ENCODE peak calls at places on chromosomes 12 and 14, in six cellular contexts. M, D, G, A, U and Q are unnamed samples.

GRCh38 chr12:124940393-124941169 is 26.1 kb upstream of the UBC start:
- DNase-seq in M (peak; percentile 53), D (peak; percentile 93), G (peak; percentile 96), A (peak; percentile 98), U (peak; percentile 96), Q (peak; percentile 83)

GRCh38 chr12:77220586-77220985 is 155.2 kb upstream of the E2F7 start:
- DNase-seq in M (no peak), D (no peak), G (no peak), A (no peak), U (no peak), Q (no peak)

GRCh38 chr12:53063708-53064612 is 14.1 kb downstream of the TNS2 start:
- DNase-seq in M (no peak), D (peak; percentile 97), G (no peak), A (peak; percentile 33), U (no peak), Q (no peak)

GRCh38 chr12:80041071-80041470 is 58.3 kb upstream of the OTOGL start:
- DNase-seq in M (no peak), D (no peak), G (no peak), A (no peak), U (no peak), Q (no peak)

GRCh38 chr14:23478109-23478698 is 8.7 kb downstream of the NGDN start:
- DNase-seq in M (peak; percentile 50), D (peak; percentile 73), G (peak; percentile 71), A (peak; percentile 62), U (peak; percentile 46), Q (peak; percentile 60)

GRCh38 chr12:6089041-6089823 is 35.2 kb downstream of the VWF start:
- DNase-seq in M (no peak), D (peak; percentile 77), G (peak; percentile 22), A (no peak), U (peak; percentile 19), Q (no peak)

GRCh38 chr14:29242755-29243340 is 476.3 kb downstream of the FOXG1 start:
- DNase-seq in M (peak; percentile 55), D (peak; percentile 69), G (no peak), A (no peak), U (no peak), Q (no peak)

GRCh38 chr12:54701940-54702592 is 53.9 kb upstream of the DCD start:
- DNase-seq in M (peak; percentile 24), D (peak; percentile 68), G (peak; percentile 55), A (no peak), U (no peak), Q (no peak)

GRCh38 chr12:132622437-132623071 is 4.0 kb downstream of the P2RX2 start:
- DNase-seq in M (no peak), D (peak; percentile 77), G (no peak), A (no peak), U (no peak), Q (no peak)

GRCh38 chr12:68636268-68636667 is 25.6 kb downstream of the RAP1B start:
- DNase-seq in M (no peak), D (peak; percentile 80), G (peak; percentile 53), A (no peak), U (no peak), Q (no peak)

GRCh38 chr12:101823891-101824290 is 6.9 kb downstream of the GNPTAB start:
- DNase-seq in M (no peak), D (no peak), G (peak; percentile 63), A (peak; percentile 49), U (peak; percentile 78), Q (no peak)

GRCh38 chr12:104177663-104178501 is 37.7 kb upstream of the TXNRD1 start:
- DNase-seq in M (peak; percentile 94), D (peak; percentile 98), G (peak; percentile 95), A (peak; percentile 49), U (peak; percentile 64), Q (no peak)

GRCh38 chr12:76260390-76260748 is 87.8 kb downstream of the BBS10 start:
- DNase-seq in M (no peak), D (peak; percentile 89), G (no peak), A (no peak), U (no peak), Q (no peak)

GRCh38 chr12:124757329-124757728 is 106.3 kb downstream of the SCARB1 start:
- DNase-seq in M (no peak), D (no peak), G (no peak), A (no peak), U (no peak), Q (no peak)

GRCh38 chr12:51827925-51828818 is 20.3 kb downstream of the FIGNL2 start:
- DNase-seq in M (no peak), D (peak; percentile 76), G (peak; percentile 47), A (peak; percentile 87), U (peak; percentile 81), Q (no peak)

GRCh38 chr14:22906073-22906472 is 12.9 kb downstream of the RBM23 start:
- DNase-seq in M (no peak), D (no peak), G (no peak), A (no peak), U (no peak), Q (no peak)

GRCh38 chr14:92005019-92005418 is 34.8 kb downstream of the TRIP11 start:
- DNase-seq in M (no peak), D (no peak), G (no peak), A (no peak), U (no peak), Q (no peak)

GRCh38 chr14:51484491-51484890 is 167.2 kb upstream of the FRMD6 start:
- DNase-seq in M (no peak), D (no peak), G (no peak), A (no peak), U (no peak), Q (no peak)

GRCh38 chr12:10559241-10559640 is 53.6 kb downstream of the EIF2S3B start:
- DNase-seq in M (no peak), D (no peak), G (no peak), A (no peak), U (no peak), Q (no peak)

GRCh38 chr14:26596722-26597030 is 1.2 kb downstream of the NOVA1 start:
- DNase-seq in M (no peak), D (peak; percentile 23), G (peak; percentile 12), A (peak; percentile 18), U (no peak), Q (no peak)

GRCh38 chr12:124679533-124680371 is 112.3 kb upstream of the NCOR2 start:
- DNase-seq in M (no peak), D (no peak), G (no peak), A (peak; percentile 57), U (no peak), Q (no peak)

GRCh38 chr12:113211160-113211559 is 10.1 kb upstream of the TPCN1 start:
- DNase-seq in M (no peak), D (no peak), G (no peak), A (no peak), U (no peak), Q (no peak)

GRCh38 chr12:91574391-91574790 is 391.8 kb upstream of the DCN start:
- DNase-seq in M (no peak), D (no peak), G (no peak), A (no peak), U (no peak), Q (no peak)

GRCh38 chr12:53078425-53079225 is 565 bp downstream of the SPRYD3 start:
- DNase-seq in M (no peak), D (peak; percentile 51), G (no peak), A (peak; percentile 60), U (peak; percentile 58), Q (no peak)

GRCh38 chr12:19992311-19992710 is 376.0 kb upstream of the PDE3A start:
- DNase-seq in M (no peak), D (no peak), G (peak; percentile 61), A (peak; percentile 54), U (no peak), Q (no peak)

GRCh38 chr14:102590667-102591099 is 1.8 kb upstream of the RCOR1 start:
- DNase-seq in M (no peak), D (peak; percentile 50), G (peak; percentile 84), A (peak; percentile 36), U (no peak), Q (peak; percentile 46)

GRCh38 chr12:84508325-84508861 is 404.2 kb downstream of the SLC6A15 start:
- DNase-seq in M (peak; percentile 32), D (peak; percentile 67), G (peak; percentile 60), A (peak; percentile 21), U (no peak), Q (no peak)

GRCh38 chr14:106129274-106129673 is 602.9 kb downstream of the TMEM121 start:
- DNase-seq in M (no peak), D (no peak), G (no peak), A (no peak), U (no peak), Q (no peak)

GRCh38 chr12:23380419-23381100 is 568.9 kb downstream of the SOX5 start:
- DNase-seq in M (no peak), D (no peak), G (no peak), A (no peak), U (no peak), Q (no peak)

GRCh38 chr12:23376238-23376637 is 573.2 kb downstream of the SOX5 start:
- DNase-seq in M (no peak), D (peak; percentile 5), G (no peak), A (no peak), U (no peak), Q (no peak)
- TF ChIP-seq CTCF in M (no peak), D (peak; percentile 7), G (no peak), A (no peak), U (no peak), Q (no peak)

GRCh38 chr12:100077367-100077766 is 65.3 kb downstream of the BLTP3B start:
- DNase-seq in M (no peak), D (peak; percentile 39), G (peak; percentile 21), A (no peak), U (no peak), Q (no peak)
- TF ChIP-seq CTCF in M (peak; percentile 20), D (peak; percentile 28), G (no peak), A (no peak), U (no peak), Q (no peak)

GRCh38 chr12:2797721-2798418 is 3.1 kb downstream of the FKBP4 start:
- DNase-seq in M (no peak), D (peak; percentile 19), G (no peak), A (no peak), U (no peak), Q (no peak)
- TF ChIP-seq CTCF in M (peak; percentile 31), D (peak; percentile 17), G (peak; percentile 15), A (no peak), U (no peak), Q (no peak)

DNA sequence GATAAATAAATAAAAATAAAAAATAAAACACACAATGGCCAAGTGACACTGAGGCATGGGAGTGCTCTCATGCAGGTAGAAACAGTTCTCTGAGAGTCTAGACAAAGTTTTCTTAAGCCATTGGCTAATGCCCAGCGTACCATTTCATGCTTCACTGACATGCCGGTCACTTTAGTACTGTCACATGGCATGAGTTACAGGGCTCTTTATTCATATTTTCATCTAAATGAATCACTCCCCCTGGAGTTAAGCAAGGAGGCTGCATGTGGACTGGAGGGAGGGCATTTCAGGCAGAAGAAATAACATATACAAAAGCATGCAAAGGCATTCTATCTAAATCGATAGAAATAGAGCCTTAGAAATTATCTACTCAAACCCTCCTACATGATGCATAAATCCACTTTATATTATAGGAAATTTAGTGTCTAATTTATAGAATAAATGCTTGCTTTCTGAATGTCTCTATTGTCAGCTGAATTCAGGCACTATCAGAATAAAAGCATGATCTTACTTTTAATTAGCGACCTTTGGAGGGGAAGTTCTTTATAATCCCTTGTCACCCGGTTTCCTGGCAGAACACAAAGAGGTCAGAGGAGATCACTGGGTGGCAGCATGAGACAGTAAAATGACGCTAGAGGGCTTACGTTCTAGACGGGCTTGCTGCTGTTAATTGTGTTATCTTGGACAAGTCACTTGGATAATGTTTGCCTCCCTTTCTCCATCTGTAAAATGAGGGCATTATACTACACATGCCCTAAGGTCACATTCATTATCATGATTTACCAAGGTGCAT is 17.5 kb downstream of the DYRK4 start:
- DNase-seq in M (no peak), D (peak; percentile 46), G (peak; percentile 35), A (peak; percentile 33), U (no peak), Q (no peak)
- TF ChIP-seq CTCF in M (peak; percentile 35), D (peak; percentile 38), G (peak; percentile 30), A (peak; percentile 20), U (no peak), Q (no peak)